ENCODE peak calls at places on chromosomes 16 and 17, in five cellular contexts. G, W, J, Y and N are unnamed samples.
A peak's percentile ranks its signal among the peaks of the same experiment; 100 is the strongest.

GRCh38 chr17:41133880-41134735 is 6.2 kb downstream of the KRTAP4-6 start:
- DNase-seq in W (no peak), J (no peak), G (no peak), Y (no peak), N (no peak)

GRCh38 chr16:86484240-86484639 is 26.1 kb upstream of the FOXF1 start:
- DNase-seq in G (no peak), Y (no peak), W (no peak), J (no peak), N (no peak)

GRCh38 chr17:77349976-77350830 is 209.4 kb downstream of the SEC14L1 start:
- DNase-seq in J (no peak), G (no peak), Y (no peak), W (no peak), N (no peak)

GRCh38 chr16:58198022-58198683 is at the start of gene CSNK2A2:
- DNase-seq in Y (peak; percentile 64), G (peak; percentile 25), J (peak; percentile 83), W (peak; percentile 57), N (no peak)

GRCh38 chr16:56781565-56781964 is 51.6 kb downstream of the NUP93 start:
- DNase-seq in J (no peak), W (no peak), G (peak; percentile 20), Y (no peak), N (peak; percentile 80)

GRCh38 chr17:76178124-76178523 is 37.1 kb upstream of the FOXJ1 start:
- DNase-seq in Y (no peak), G (no peak), J (no peak), W (no peak), N (no peak)

GRCh38 chr17:62725791-62726249 is 82.3 kb downstream of the MARCHF10 start:
- DNase-seq in Y (peak; percentile 56), W (no peak), J (no peak), G (peak; percentile 39), N (peak; percentile 100)

GRCh38 chr16:31875112-31875803 is 1.7 kb downstream of the ZNF267 start:
- DNase-seq in W (no peak), Y (no peak), G (peak; percentile 38), J (no peak), N (no peak)

GRCh38 chr16:82657786-82658185 is 31.0 kb downstream of the CDH13 start:
- DNase-seq in Y (no peak), W (no peak), J (no peak), G (no peak), N (no peak)

GRCh38 chr17:31549525-31550388 is 158.3 kb downstream of the RAB11FIP4 start:
- DNase-seq in W (peak; percentile 73), J (peak; percentile 92), G (peak; percentile 69), Y (peak; percentile 92), N (peak; percentile 77)

GRCh38 chr16:339680-340079 is 12.8 kb downstream of the AXIN1 start:
- DNase-seq in W (no peak), G (no peak), J (no peak), Y (no peak), N (no peak)

GRCh38 chr16:27642753-27643152 is 92.8 kb downstream of the KATNIP start:
- DNase-seq in G (peak; percentile 15), J (peak; percentile 51), W (no peak), Y (peak; percentile 15), N (no peak)

GRCh38 chr16:79253100-79253631 is 347.4 kb downstream of the MAF start:
- DNase-seq in J (no peak), Y (no peak), G (no peak), W (no peak), N (no peak)

GRCh38 chr17:63497708-63498483 is 21.0 kb downstream of the ACE start:
- DNase-seq in W (no peak), Y (no peak), G (peak; percentile 25), J (peak; percentile 60), N (no peak)

GRCh38 chr16:89096768-89097527 is 3.3 kb downstream of the ACSF3 start:
- DNase-seq in W (peak; percentile 38), G (no peak), J (no peak), Y (no peak), N (no peak)

GRCh38 chr17:21268596-21269188 is 15.5 kb upstream of the NATD1 start:
- DNase-seq in J (no peak), G (no peak), W (no peak), Y (no peak), N (no peak)

GRCh38 chr17:6231886-6232767 is 161.9 kb downstream of the WSCD1 start:
- DNase-seq in Y (no peak), G (peak; percentile 83), W (no peak), J (no peak), N (no peak)

GRCh38 chr17:16294560-16294959 is 58.7 kb downstream of the CENPV start:
- DNase-seq in W (no peak), G (no peak), J (no peak), Y (no peak), N (no peak)

GRCh38 chr16:456891-457483 is 31.5 kb downstream of the RAB11FIP3 start:
- DNase-seq in Y (peak; percentile 16), G (peak; percentile 59), W (no peak), J (no peak), N (no peak)

GRCh38 chr16:28204211-28204610 is 7.6 kb downstream of the XPO6 start:
- DNase-seq in W (no peak), Y (no peak), J (no peak), G (no peak), N (no peak)

GRCh38 chr16:51365715-51366114 is 214.6 kb upstream of the SALL1 start:
- DNase-seq in G (no peak), J (no peak), Y (no peak), W (no peak), N (no peak)

GRCh38 chr17:37527249-37527851 is 37.7 kb downstream of the DUSP14 start:
- DNase-seq in G (peak; percentile 71), W (no peak), J (peak; percentile 68), Y (peak; percentile 12), N (peak; percentile 32)